ENCODE peak calls at places on chromosomes 6 and 20, in four cellular contexts. X is HCT116, K is HepG2, Q is K562. M is an unnamed sample.

GRCh38 chr20:21701171-21701876 is 4.1 kb upstream of the PAX1 start:
- DNase-seq in X (no peak), K (no peak), Q (no peak), M (no peak)

GRCh38 chr6:164016056-164016455 is 601.5 kb downstream of the QKI start:
- DNase-seq in X (no peak), K (no peak), Q (no peak), M (no peak)

GRCh38 chr6:101830501-101831031 is 437.1 kb downstream of the GRIK2 start:
- DNase-seq in X (no peak), K (no peak), Q (no peak), M (no peak)

GRCh38 chr20:41318271-41318649 is 729 bp upstream of the ZHX3 start:
- DNase-seq in X (no peak), K (peak; percentile 39), Q (no peak), M (no peak)

GRCh38 chr6:151241853-151242252 is 2.1 kb downstream of the AKAP12 start:
- DNase-seq in X (no peak), K (no peak), Q (no peak), M (no peak)

GRCh38 chr6:35259946-35260626 is 551 bp downstream of the ZNF76 start:
- DNase-seq in X (peak; percentile 42), K (peak; percentile 79), Q (peak; percentile 97), M (no peak)

GRCh38 chr6:16800942-16801341 is 39.7 kb upstream of the ATXN1 start:
- DNase-seq in X (no peak), K (no peak), Q (no peak), M (no peak)

GRCh38 chr20:32110173-32110704 is 725 bp downstream of the TM9SF4 start:
- DNase-seq in X (no peak), K (no peak), Q (no peak), M (no peak)

GRCh38 chr6:125983246-125983945 is 2.9 kb upstream of the TRMT11 start:
- DNase-seq in X (no peak), K (no peak), Q (no peak), M (no peak)

GRCh38 chr6:133888931-133889556 is at the start of gene TCF21:
- DNase-seq in X (no peak), K (no peak), Q (no peak), M (no peak)

GRCh38 chr6:4776493-4776966 is 326 bp downstream of the CDYL start:
- DNase-seq in X (no peak), K (peak; percentile 22), Q (peak; percentile 90), M (no peak)

GRCh38 chr6:53347250-53347920 is 1.4 kb downstream of the ELOVL5 start:
- DNase-seq in X (no peak), K (no peak), Q (no peak), M (no peak)

GRCh38 chr20:51562334-51563140 is 20.0 kb upstream of the NFATC2 start:
- DNase-seq in X (peak; percentile 26), K (no peak), Q (peak; percentile 47), M (peak; percentile 55)

GRCh38 chr20:38109657-38110524 is 55.2 kb downstream of the TGM2 start:
- DNase-seq in X (no peak), K (peak; percentile 99), Q (no peak), M (peak; percentile 90)

GRCh38 chr20:33773412-33774089 is 37.6 kb upstream of the CHMP4B start:
- DNase-seq in X (no peak), K (no peak), Q (no peak), M (no peak)

GRCh38 chr20:15560936-15561531 is 1012.2 kb downstream of the KIF16B start:
- DNase-seq in X (no peak), K (no peak), Q (no peak), M (no peak)

GRCh38 chr6:33979750-33980149 is 166.1 kb downstream of the GRM4 start:
- DNase-seq in X (no peak), K (no peak), Q (no peak), M (no peak)

GRCh38 chr6:27893059-27893835 is 18.9 kb downstream of the OR2B2 start:
- DNase-seq in X (peak; percentile 99), K (peak; percentile 99), Q (peak; percentile 88), M (peak; percentile 97)

GRCh38 chr20:23120261-23120660 is 34.1 kb upstream of the CD93 start:
- DNase-seq in X (no peak), K (no peak), Q (no peak), M (no peak)

GRCh38 chr6:44171899-44172546 is 13.4 kb downstream of the CAPN11 start:
- DNase-seq in X (no peak), K (no peak), Q (no peak), M (no peak)

GRCh38 chr20:22411568-22412450 is 172.6 kb downstream of the FOXA2 start:
- DNase-seq in X (no peak), K (peak; percentile 96), Q (peak; percentile 69), M (no peak)

GRCh38 chr6:83852528-83853177 is 507 bp upstream of the RIPPLY2 start:
- DNase-seq in X (no peak), K (no peak), Q (no peak), M (no peak)

GRCh38 chr6:146914563-146915483 is 289.4 kb upstream of the STXBP5 start:
- DNase-seq in X (peak; percentile 84), K (no peak), Q (peak; percentile 66), M (peak; percentile 96)

GRCh38 chr6:45614488-45615285 is 237.0 kb upstream of the SUPT3H start:
- DNase-seq in X (no peak), K (no peak), Q (no peak), M (no peak)

DNA sequence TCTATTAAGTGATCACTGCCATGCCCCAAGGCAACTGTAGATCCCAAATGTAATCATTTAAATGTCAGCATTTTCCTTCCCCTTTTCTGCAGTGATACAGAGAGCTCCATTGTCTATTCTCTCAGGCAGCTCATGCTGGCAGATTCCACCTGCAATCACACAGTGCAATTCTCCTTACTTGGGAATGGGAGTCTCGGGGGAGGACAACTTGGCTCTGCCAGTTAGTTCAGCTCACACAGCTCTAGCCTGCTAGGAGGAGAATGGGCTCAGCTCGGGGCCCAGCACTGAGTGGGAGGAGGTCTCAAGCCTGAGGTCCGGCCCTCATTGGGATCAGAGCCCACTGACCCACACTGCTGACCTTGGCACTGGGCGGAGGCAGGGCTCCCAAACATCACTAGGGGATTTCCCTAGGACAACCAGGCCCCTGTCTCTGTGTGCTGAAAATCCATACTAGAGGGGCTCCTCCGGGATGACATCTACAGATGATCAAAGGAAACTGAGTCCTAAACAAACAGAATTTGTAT is 109.2 kb upstream of the ASF1A start:
- DNase-seq in X (no peak), K (peak; percentile 36), Q (no peak), M (no peak)
- H3K27me3 ChIP-seq in X (no peaks in the 10 kb centered on the region), K (no peaks in the 10 kb centered on the region), Q (no peaks in the 10 kb centered on the region), M (peaks cover 2% of the 10 kb centered on the region)

DNA sequence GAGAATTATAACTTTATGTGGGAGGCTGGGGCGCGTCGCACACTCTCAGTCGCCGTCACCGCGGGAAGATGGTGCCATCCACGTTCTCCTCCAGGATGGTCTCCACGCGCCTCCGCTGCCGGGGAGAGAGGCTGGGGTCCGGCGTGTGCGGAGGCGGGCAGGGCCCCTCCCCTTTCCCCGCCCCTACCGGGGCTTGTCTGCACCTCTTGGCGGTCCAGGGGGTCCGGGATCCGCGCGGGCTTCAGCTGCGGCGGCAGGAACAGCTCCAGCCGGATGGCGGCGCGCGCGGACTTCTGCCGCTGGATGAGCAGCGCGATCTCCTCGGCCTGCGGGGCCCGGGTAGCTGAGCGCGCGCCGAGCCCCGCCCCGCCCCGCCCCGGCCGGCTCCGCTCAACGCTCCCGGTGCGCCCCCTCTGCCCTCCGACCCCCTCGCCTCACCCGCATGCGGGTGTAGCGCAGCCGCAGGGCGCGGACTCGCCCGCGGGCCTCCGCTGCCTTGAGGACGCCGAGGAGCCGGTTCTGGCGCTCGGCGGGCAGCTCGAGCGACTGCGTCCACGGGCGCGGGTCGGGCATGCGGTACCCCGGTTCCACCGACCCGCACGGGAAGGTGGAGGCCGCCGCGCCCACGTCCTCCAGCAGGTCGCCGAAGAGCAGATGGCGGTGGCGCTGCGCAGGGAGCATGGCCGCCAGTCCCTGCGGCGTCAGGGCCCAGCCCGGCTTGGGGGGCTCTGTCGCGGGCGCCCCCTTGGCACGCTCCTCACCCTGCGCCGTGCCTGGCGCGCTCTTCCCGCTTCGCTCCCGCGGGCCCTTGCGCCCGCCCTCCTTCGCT is 604 bp downstream of the LKAAEAR1 start:
- DNase-seq in X (no peak), K (peak; percentile 67), Q (peak; percentile 89), M (no peak)
- TF ChIP-seq CTCF in X (no peak), K (peak; percentile 90), Q (peak; percentile 75), M (peak; percentile 97)

DNA sequence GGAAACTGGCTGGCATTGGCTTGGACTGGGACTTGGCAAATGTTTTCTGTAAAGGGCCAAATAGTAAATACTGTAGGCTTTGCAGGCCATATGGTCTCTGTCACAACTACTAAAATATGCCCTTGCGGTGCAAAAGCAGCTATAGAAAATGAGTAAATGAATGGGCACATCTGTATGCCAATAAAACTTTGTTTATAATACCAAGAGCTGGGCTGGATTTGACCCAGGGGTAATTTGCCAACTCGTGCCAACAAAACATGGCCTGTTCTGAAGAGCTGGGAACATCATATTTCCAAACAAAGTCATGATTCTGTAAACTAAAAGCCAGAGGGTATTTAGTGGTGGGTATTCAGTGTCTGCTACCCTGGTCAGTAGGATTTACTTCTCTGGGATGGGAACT is 320.1 kb upstream of the SOX4 start:
- DNase-seq in X (no peak), K (no peak), Q (no peak), M (no peak)
- TF ChIP-seq TCF7L2 in X (no peak), K (no peak), Q (no peak), M (no peak)

DNA sequence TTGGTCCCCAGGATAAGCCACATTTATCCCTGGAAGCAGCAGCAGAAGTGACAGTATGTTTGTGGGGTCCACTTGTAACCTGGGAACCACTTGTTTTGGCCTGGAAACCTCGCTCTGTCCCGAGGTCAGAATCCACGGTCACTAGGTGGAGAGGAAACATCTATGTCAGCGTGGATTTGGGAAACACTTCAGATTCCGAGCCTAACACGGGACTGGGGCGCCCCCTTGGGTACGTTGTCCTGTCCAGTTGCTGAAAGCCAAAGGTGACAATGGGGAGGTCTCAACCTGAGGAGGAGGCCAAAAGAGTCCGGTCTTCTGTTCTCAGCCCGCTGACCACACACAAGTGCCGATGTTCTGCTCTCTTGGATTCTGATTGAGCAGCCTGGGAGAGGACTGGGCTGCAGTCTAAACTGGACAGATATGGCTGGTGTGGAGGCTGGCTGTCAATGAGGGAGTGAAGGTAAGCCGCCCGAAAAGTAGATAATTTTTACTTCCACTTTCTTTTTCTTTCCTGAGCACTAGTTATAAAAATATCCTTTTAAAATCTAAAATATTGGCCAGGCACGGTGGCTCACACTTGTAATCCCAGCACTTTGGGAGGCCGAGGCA is 4.9 kb upstream of the ZFP57 start:
- DNase-seq in X (no peak), K (no peak), Q (no peak), M (no peak)
- H3K27me3 ChIP-seq in X (no peaks in the 10 kb centered on the region), K (no peaks in the 10 kb centered on the region), Q (peaks cover 28% of the 10 kb centered on the region), M (peaks cover 2% of the 10 kb centered on the region)

DNA sequence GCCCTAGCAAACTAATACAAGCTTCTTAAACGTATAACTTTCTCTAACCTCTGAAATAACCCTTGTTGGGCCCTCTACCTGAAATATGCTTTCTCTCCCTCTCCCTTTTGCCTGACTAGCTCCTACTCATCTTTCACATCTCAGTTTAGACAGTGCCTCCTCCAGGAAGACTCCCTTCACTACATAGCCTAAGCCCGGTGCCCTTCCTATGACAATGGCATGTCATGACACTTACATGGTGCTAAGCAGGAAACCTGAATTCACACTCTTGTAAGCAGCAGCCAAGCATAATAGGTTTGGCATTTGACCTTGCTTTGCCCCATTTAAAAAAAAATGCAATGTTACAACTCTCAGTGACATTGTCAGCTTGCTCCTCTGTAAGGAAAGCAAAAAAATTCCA is 33.1 kb upstream of the FBXL4 start:
- DNase-seq in X (no peak), K (no peak), Q (no peak), M (no peak)
- TF ChIP-seq CTCF in X (no peak), K (no peak), Q (peak; percentile 30), M (peak; percentile 4)

M was measured in Panc1.